ENCODE peak calls at places on chromosomes 2 and 18, in four cellular contexts. Q is A549, E is IMR-90, P is K562. D is an unnamed sample.

GRCh38 chr2:176579608-176580007 is 310.4 kb downstream of the MTX2 start:
- DNase-seq in Q (no peak), E (no peak), P (no peak), D (no peak)

GRCh38 chr2:25980951-25981350 is 1.3 kb downstream of the KIF3C start:
- DNase-seq in Q (no peak), E (no peak), P (no peak), D (no peak)

GRCh38 chr18:13369756-13370510 is 151.4 kb downstream of the LDLRAD4 start:
- DNase-seq in Q (peak), E (no peak), P (no peak), D (no peak)

GRCh38 chr2:2696341-2697132 is 365.5 kb upstream of the MYT1L start:
- DNase-seq in Q (no peak), E (no peak), P (no peak), D (no peak)

GRCh38 chr2:70006447-70006784 is 45.0 kb upstream of the ASPRV1 start:
- DNase-seq in Q (no peak), E (no peak), P (no peak), D (no peak)

GRCh38 chr2:70552501-70553333 is 909 bp downstream of the TGFA start:
- DNase-seq in Q (no peak), E (no peak), P (no peak), D (no peak)

GRCh38 chr18:54805571-54806334 is 22.5 kb upstream of the RAB27B start:
- DNase-seq in Q (no peak), E (peak), P (peak), D (no peak)

GRCh38 chr2:39625193-39625926 is 40.4 kb upstream of the TMEM178A start:
- DNase-seq in Q (no peak), E (peak), P (no peak), D (no peak)

GRCh38 chr2:133264951-133265949 is 303.0 kb downstream of the NCKAP5 start:
- DNase-seq in Q (peak), E (no peak), P (no peak), D (no peak)

GRCh38 chr18:7902399-7902839 is 335.3 kb downstream of the PTPRM start:
- DNase-seq in Q (peak), E (peak), P (no peak), D (no peak)

GRCh38 chr2:221254281-221254680 is 317.8 kb downstream of the EPHA4 start:
- DNase-seq in Q (no peak), E (no peak), P (no peak), D (no peak)

GRCh38 chr2:64685430-64685829 is 31.7 kb upstream of the SERTAD2 start:
- DNase-seq in Q (no peak), E (no peak), P (no peak), D (no peak)

GRCh38 chr18:51030537-51031258 is 685 bp downstream of the SMAD4 start:
- DNase-seq in Q (peak), E (peak), P (no peak), D (no peak)
- TF ChIP-seq ELK1 in Q (no peak), E (no peak), P (no peak), D (no peak)

DNA sequence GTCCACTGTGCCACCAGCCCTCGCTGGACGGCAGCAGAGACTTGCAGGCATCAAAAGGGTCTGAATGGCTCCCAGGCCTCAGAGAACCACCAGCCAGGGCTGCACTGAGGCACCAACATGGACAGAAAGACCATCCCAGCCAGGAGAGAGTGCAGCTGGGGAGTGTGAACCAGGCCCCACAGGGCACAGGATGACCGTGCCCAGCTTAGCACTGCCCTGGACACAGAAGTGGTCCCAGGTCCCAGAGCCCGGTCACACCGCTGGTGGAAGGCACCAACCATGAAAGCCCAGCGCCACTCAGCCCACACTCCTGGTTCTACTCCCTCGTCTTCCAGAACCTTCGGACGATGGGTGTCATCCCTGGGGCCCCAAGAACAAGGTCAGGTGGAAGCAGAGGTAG is 20.5 kb downstream of the AQP12A start:
- DNase-seq in Q (no peak), E (no peak), P (no peak), D (no peak)
- TF ChIP-seq ELK1 in Q (no peak), E (no peak), P (no peak), D (no peak)

GRCh38 chr2:191443446-191443845 is 198.2 kb downstream of the MYO1B start:
- DNase-seq in Q (no peak), E (no peak), P (no peak), D (no peak)

GRCh38 chr2:191446910-191447309 is 201.7 kb downstream of the MYO1B start:
- DNase-seq in Q (no peak), E (no peak), P (no peak), D (no peak)

GRCh38 chr2:191436368-191437055 is 191.3 kb downstream of the MYO1B start:
- DNase-seq in Q (no peak), E (no peak), P (no peak), D (no peak)

GRCh38 chr2:191439481-191439880 is 194.3 kb downstream of the MYO1B start:
- DNase-seq in Q (no peak), E (no peak), P (no peak), D (no peak)

DNA sequence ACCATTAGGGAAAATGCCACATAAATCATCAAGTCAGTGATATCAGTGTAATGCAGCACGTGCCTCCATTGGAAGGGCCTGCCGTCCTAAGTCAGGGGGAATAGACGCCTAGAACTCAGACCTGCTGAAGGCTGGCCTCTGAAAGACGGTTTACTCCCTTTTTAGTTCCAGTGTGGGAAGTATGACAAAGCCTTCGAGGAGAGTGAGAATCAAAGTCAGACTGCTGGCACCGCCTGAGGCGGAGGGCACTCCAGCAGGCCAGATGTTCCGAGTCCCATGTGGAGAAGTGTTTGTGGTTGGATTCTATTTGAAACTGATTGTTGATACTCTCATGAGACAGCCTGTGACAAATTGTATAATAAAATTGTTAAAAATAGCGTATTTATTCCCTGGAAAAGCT is 196.6 kb downstream of the MYO1B start:
- DNase-seq in Q (no peak), E (peak), P (no peak), D (no peak)
- TF ChIP-seq ELK1 in Q (no peak), E (no peak), P (no peak), D (no peak)

GRCh38 chr18:14939141-14939540 is 191.2 kb downstream of the ANKRD30B start:
- DNase-seq in Q (no peak), E (no peak), P (no peak), D (no peak)
- TF ChIP-seq ELK1 in Q (no peak), E (no peak), P (no peak), D (no peak)

GRCh38 chr2:197827618-197828017 is 23.2 kb downstream of the PLCL1 start:
- DNase-seq in Q (no peak), E (no peak), P (no peak), D (no peak)

GRCh38 chr2:197828464-197829135 is 24.2 kb downstream of the PLCL1 start:
- DNase-seq in Q (no peak), E (no peak), P (no peak), D (no peak)
- TF ChIP-seq ELK1 in Q (no peak), E (no peak), P (no peak), D (no peak)

DNA sequence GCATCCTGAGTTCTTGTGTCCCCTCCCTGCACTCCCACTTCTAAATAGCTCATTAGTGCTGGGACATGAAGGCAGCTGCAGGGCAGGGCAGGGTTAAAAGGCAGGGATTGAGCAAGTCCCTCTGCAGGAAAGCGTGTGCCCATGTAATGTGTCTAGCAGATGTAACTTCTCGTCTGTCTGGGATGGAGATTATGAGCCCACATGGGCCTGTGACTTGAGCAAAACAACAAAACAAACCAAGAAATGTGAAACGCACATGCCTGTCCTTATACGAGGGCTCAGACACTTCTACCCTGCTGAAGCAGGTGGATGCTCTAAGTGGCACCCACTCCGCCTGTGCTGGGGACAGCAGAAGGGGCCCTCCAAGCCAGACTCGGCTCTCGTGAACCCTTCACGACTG is 40.7 kb downstream of the TMEM247 start:
- DNase-seq in Q (no peak), E (no peak), P (no peak), D (no peak)
- TF ChIP-seq ELK1 in Q (no peak), E (no peak), P (no peak), D (no peak)